ENCODE peak calls at places on chromosomes 3 and 15, in eight cellular contexts. B is stimulated activated CD4-positive, alpha-beta T cell treated with anti-CD3 and anti-CD28 coated beads, Interleukin-4, amount 100 ng/mL, for 1 hour; R is myocyte; C is spleen; O is Kasumi-1; T is HTR-8/SVneo; E is aorta; F is Peyer's patch. H is an unnamed sample.

GRCh38 chr3:69767571-69767970 is 28.3 kb downstream of the MITF start:
- DNase-seq in E (no peak), T (no peak), R (no peak), C (no peak), F (no peak), O (no peak), B (no peak), H (peak)

GRCh38 chr3:156024904-156025303 is 95.5 kb upstream of the KCNAB1 start:
- DNase-seq in C (no peak), O (no peak), R (peak), E (no peak), T (no peak), F (no peak), B (no peak), H (no peak)

GRCh38 chr3:40321818-40322217 is 12.3 kb downstream of the EIF1B start:
- DNase-seq in O (no peak), B (no peak), C (no peak), R (no peak), T (no peak), E (no peak), F (no peak), H (no peak)

GRCh38 chr15:87577336-87577735 is 679.2 kb downstream of the NTRK3 start:
- DNase-seq in B (no peak), R (no peak), E (no peak), C (no peak), F (no peak), T (no peak), O (no peak), H (no peak)

GRCh38 chr3:127671523-127672428 is 976 bp upstream of the ABTB1 start:
- DNase-seq in C (peak), F (peak), R (no peak), T (no peak), O (peak), B (peak), E (peak), H (no peak)

GRCh38 chr15:75928680-75929608 is 25.3 kb downstream of the FBXO22 start:
- DNase-seq in R (peak), F (no peak), C (no peak), E (no peak), B (no peak), O (peak), T (no peak), H (no peak)

GRCh38 chr15:33243393-33243792 is 48.9 kb upstream of the FMN1 start:
- DNase-seq in B (no peak), C (no peak), O (no peak), F (no peak), E (no peak), R (no peak), T (no peak), H (no peak)

GRCh38 chr3:50605901-50606326 is 5.7 kb downstream of the CISH start:
- DNase-seq in B (peak), F (no peak), C (no peak), O (no peak), T (no peak), R (no peak), E (no peak), H (no peak)

GRCh38 chr15:64622410-64623260 is 152.8 kb downstream of the RBPMS2 start:
- DNase-seq in B (peak), E (no peak), R (no peak), F (no peak), C (peak), T (no peak), O (no peak), H (no peak)

GRCh38 chr15:32833323-32833944 is 115.6 kb downstream of the GREM1 start:
- DNase-seq in C (no peak), B (no peak), O (no peak), R (no peak), F (no peak), E (no peak), T (no peak), H (no peak)

GRCh38 chr15:80568876-80569605 is 126.1 kb upstream of the ABHD17C start:
- DNase-seq in R (peak), O (no peak), E (no peak), C (no peak), B (no peak), T (no peak), F (no peak), H (no peak)

GRCh38 chr3:193980326-193980725 is 155.6 kb upstream of the HES1 start:
- DNase-seq in R (no peak), F (no peak), C (no peak), T (no peak), E (no peak), B (no peak), O (no peak), H (no peak)

GRCh38 chr3:133127381-133127780 is 89.2 kb downstream of the TMEM108 start:
- DNase-seq in R (peak), F (no peak), T (no peak), O (no peak), E (no peak), C (no peak), B (no peak), H (no peak)

GRCh38 chr3:139935866-139936817 is 1.2 kb downstream of the CLSTN2 start:
- DNase-seq in O (no peak), B (no peak), C (no peak), F (peak), T (peak), R (peak), E (peak), H (peak)

GRCh38 chr15:85955501-85956391 is 123.9 kb upstream of the AGBL1 start:
- DNase-seq in B (no peak), T (no peak), C (no peak), R (peak), O (no peak), F (no peak), E (no peak), H (no peak)

GRCh38 chr3:71629289-71630252 is 46.0 kb upstream of the FOXP1 start:
- DNase-seq in T (no peak), R (no peak), O (peak), B (no peak), F (no peak), C (no peak), E (no peak), H (no peak)